ENCODE peak calls at places on chromosome 6, in ten cellular contexts. T is H54; F is C1 segment of cervical spinal cord; M is AG08396; S is IMR-90; J is HTR-8/SVneo; A is HFFc6; E is psoas muscle; N is NCI-H446 treated with DMSO at 0.1 percent for 48 hours; P is stimulated activated CD8-positive, alpha-beta memory T cell treated with anti-CD3 and anti-CD28 coated beads, Interleukin-2, amount 100 ng/mL, for 1 hour. H is an unnamed sample.

GRCh38 chr6:11813585-11813984 is 35.0 kb upstream of the ADTRP start:
- DNase-seq in S (no peak), N (no peak), E (no peak), A (no peak), T (no peak), P (no peak), F (no peak), M (no peak), J (no peak), H (no peak)

GRCh38 chr6:166839569-166839968 is 116.8 kb downstream of the RNASET2 start:
- DNase-seq in N (no peak), F (no peak), S (no peak), P (no peak), M (no peak), J (no peak), E (no peak), A (no peak), T (no peak), H (no peak)

GRCh38 chr6:12958052-12958706 is 241.6 kb downstream of the PHACTR1 start:
- DNase-seq in N (no peak), T (peak), M (peak), E (no peak), J (no peak), F (no peak), S (no peak), P (no peak), A (peak), H (no peak)

GRCh38 chr6:45116714-45117410 is 211.3 kb upstream of the RUNX2 start:
- DNase-seq in S (peak), N (no peak), M (peak), J (peak), E (no peak), T (no peak), A (peak), P (no peak), F (no peak), H (no peak)

GRCh38 chr6:127999032-127999431 is 98.2 kb upstream of the THEMIS start:
- DNase-seq in M (no peak), F (no peak), N (no peak), T (no peak), P (no peak), E (no peak), A (no peak), S (no peak), J (no peak), H (no peak)

GRCh38 chr6:11097476-11097875 is 3.8 kb downstream of the SMIM13 start:
- DNase-seq in E (no peak), S (no peak), A (no peak), M (no peak), F (no peak), T (no peak), J (no peak), P (no peak), N (no peak), H (no peak)

GRCh38 chr6:34867484-34867883 is 20.4 kb downstream of the TAF11 start:
- DNase-seq in T (no peak), N (no peak), J (no peak), S (no peak), A (peak), E (no peak), P (no peak), F (no peak), M (no peak), H (no peak)

GRCh38 chr6:132504757-132505156 is 8.2 kb downstream of the STX7 start:
- DNase-seq in T (no peak), F (no peak), N (no peak), P (no peak), E (no peak), J (no peak), S (no peak), A (no peak), M (no peak), H (no peak)

GRCh38 chr6:43995137-43995536 is 132.1 kb downstream of the MRPL14 start:
- DNase-seq in T (no peak), E (no peak), F (no peak), P (no peak), M (no peak), A (no peak), S (no peak), J (no peak), N (no peak), H (no peak)

GRCh38 chr6:26064619-26065257 is 22.5 kb upstream of the HFE start:
- DNase-seq in F (no peak), T (no peak), E (no peak), A (peak), P (no peak), N (peak), S (peak), M (no peak), J (peak), H (peak)

GRCh38 chr6:97195117-97195516 is 87.9 kb downstream of the MMS22L start:
- DNase-seq in T (no peak), A (no peak), J (no peak), N (peak), P (no peak), M (no peak), S (peak), F (no peak), E (no peak), H (no peak)

GRCh38 chr6:129485746-129486145 is 224.2 kb downstream of the ARHGAP18 start:
- DNase-seq in M (no peak), E (no peak), N (no peak), F (no peak), J (no peak), A (no peak), S (no peak), P (no peak), T (no peak), H (no peak)

GRCh38 chr6:27786048-27786447 is 126.1 kb downstream of the OR2B2 start:
- DNase-seq in A (no peak), N (no peak), F (no peak), J (no peak), M (no peak), P (no peak), T (no peak), E (no peak), S (no peak), H (no peak)

GRCh38 chr6:28137458-28138020 is 4.1 kb upstream of the ZKSCAN8 start:
- DNase-seq in S (peak), T (no peak), M (no peak), J (no peak), P (no peak), A (no peak), F (no peak), N (peak), E (no peak), H (no peak)

GRCh38 chr6:38146021-38146657 is 326.6 kb downstream of the ZFAND3 start:
- DNase-seq in J (no peak), S (peak), E (no peak), M (no peak), P (no peak), F (no peak), N (no peak), T (no peak), A (no peak), H (no peak)

GRCh38 chr6:109383438-109383940 is 1.2 kb upstream of the CD164 start:
- DNase-seq in E (no peak), T (no peak), J (no peak), N (peak), F (no peak), A (no peak), S (no peak), M (no peak), P (no peak), H (no peak)

GRCh38 chr6:150939399-150939798 is 73.9 kb downstream of the MTHFD1L start:
- DNase-seq in F (no peak), A (no peak), E (no peak), J (no peak), M (no peak), T (no peak), P (no peak), S (no peak), N (no peak), H (no peak)

GRCh38 chr6:12233693-12234551 is 56.2 kb upstream of the EDN1 start:
- DNase-seq in S (peak), J (peak), M (peak), T (peak), E (no peak), P (no peak), A (peak), N (peak), F (peak), H (peak)

GRCh38 chr6:168035098-168035660 is 37.7 kb downstream of the KIF25 start:
- DNase-seq in M (peak), E (peak), S (peak), T (peak), J (peak), F (no peak), A (peak), P (no peak), N (no peak), H (no peak)

H was measured in effector memory CD8-positive, alpha-beta T cell.